ENCODE peak calls at places on chromosomes 5 and 9, in nine cellular contexts. E is nephron progenitor cell, D is AG04449, M is vagina, X is fibroblast of lung, A is GM23338, W is upper lobe of right lung, B is brain microvascular endothelial cell, V is heart left ventricle. Y is an unnamed sample.

GRCh38 chr5:134072471-134073220 is 41.8 kb upstream of the TCF7 start:
- DNase-seq in W (no peak), A (no peak), E (no peak), M (no peak), D (no peak), X (no peak), V (no peak), B (no peak), Y (no peak)

GRCh38 chr5:24385617-24386016 is 259.2 kb downstream of the CDH10 start:
- DNase-seq in E (no peak), M (no peak), X (no peak), B (no peak), W (no peak), A (no peak), D (no peak), V (no peak), Y (no peak)

GRCh38 chr5:134526483-134527155 is 1.1 kb downstream of the JADE2 start:
- DNase-seq in A (peak; percentile 92), M (no peak), E (peak; percentile 71), D (no peak), X (no peak), V (peak; percentile 89), W (peak; percentile 93), B (no peak), Y (peak; percentile 46)

GRCh38 chr5:83377131-83377865 is 94.2 kb upstream of the VCAN start:
- DNase-seq in A (no peak), X (peak; percentile 91), E (no peak), D (no peak), V (no peak), W (no peak), B (peak; percentile 22), M (no peak), Y (no peak)

GRCh38 chr9:113187935-113188595 is 33.0 kb downstream of the FKBP15 start:
- DNase-seq in D (peak; percentile 81), B (peak; percentile 94), E (no peak), A (no peak), V (peak; percentile 70), W (peak; percentile 73), M (peak; percentile 90), X (peak; percentile 92), Y (no peak)

GRCh38 chr9:27227192-27227591 is 69.8 kb downstream of the EQTN start:
- DNase-seq in M (no peak), B (peak; percentile 7), W (no peak), A (no peak), E (no peak), D (no peak), X (peak; percentile 78), V (no peak), Y (no peak)

GRCh38 chr9:127812936-127813675 is 10.4 kb downstream of the FPGS start:
- DNase-seq in M (no peak), D (no peak), W (no peak), A (no peak), E (no peak), X (no peak), V (no peak), B (no peak), Y (no peak)

GRCh38 chr5:91643796-91644195 is 260.7 kb upstream of the ARRDC3 start:
- DNase-seq in D (no peak), M (no peak), E (no peak), V (no peak), A (no peak), W (no peak), X (peak; percentile 84), B (peak; percentile 27), Y (no peak)

GRCh38 chr5:149488645-149489306 is 62.5 kb downstream of the CSNK1A1 start:
- DNase-seq in D (no peak), A (no peak), M (no peak), W (no peak), E (no peak), X (no peak), B (no peak), V (no peak), Y (no peak)

GRCh38 chr9:99216073-99216472 is 5.7 kb downstream of the ALG2 start:
- DNase-seq in E (no peak), D (no peak), V (no peak), X (no peak), W (no peak), M (no peak), B (no peak), A (no peak), Y (no peak)

GRCh38 chr5:159104058-159104651 is 4.4 kb upstream of the EBF1 start:
- DNase-seq in W (peak; percentile 63), X (peak; percentile 62), V (peak; percentile 69), M (no peak), D (no peak), B (peak; percentile 53), E (peak; percentile 64), A (peak; percentile 77), Y (no peak)

GRCh38 chr5:135718151-135718550 is 116.3 kb upstream of the SLC25A48 start:
- DNase-seq in A (no peak), B (peak; percentile 33), V (no peak), X (no peak), E (no peak), W (no peak), D (no peak), M (no peak), Y (no peak)

GRCh38 chr9:7108956-7109355 is 351.2 kb downstream of the KDM4C start:
- DNase-seq in A (no peak), D (no peak), B (no peak), W (no peak), V (no peak), M (no peak), X (no peak), E (no peak), Y (no peak)

GRCh38 chr5:59185757-59186385 is 603.0 kb downstream of the RAB3C start:
- DNase-seq in X (no peak), B (no peak), E (no peak), V (no peak), A (no peak), D (no peak), M (no peak), W (no peak), Y (no peak)

GRCh38 chr5:96220610-96221390 is 212.2 kb downstream of the PCSK1 start:
- DNase-seq in V (no peak), E (no peak), D (no peak), X (peak; percentile 60), A (no peak), B (no peak), W (no peak), M (no peak), Y (no peak)

GRCh38 chr5:73419414-73420390 is 28.9 kb downstream of the FOXD1 start:
- DNase-seq in A (peak; percentile 70), M (no peak), X (peak; percentile 90), E (peak; percentile 82), W (no peak), B (peak; percentile 45), D (no peak), V (no peak), Y (peak; percentile 44)

GRCh38 chr5:172901012-172901780 is 58.0 kb upstream of the RPL26L1 start:
- DNase-seq in B (peak; percentile 94), W (no peak), D (peak; percentile 71), E (peak; percentile 51), M (no peak), X (peak; percentile 91), A (no peak), V (peak; percentile 74), Y (no peak)

GRCh38 chr5:138033275-138033808 is 463 bp upstream of the FAM13B start:
- DNase-seq in A (peak; percentile 87), E (no peak), D (no peak), M (peak; percentile 88), B (no peak), X (peak; percentile 8), V (no peak), W (no peak), Y (no peak)

GRCh38 chr5:141402553-141403328 is at the start of gene PCDHGA9:
- DNase-seq in E (no peak), W (no peak), V (no peak), A (peak; percentile 60), D (no peak), B (peak; percentile 24), M (no peak), X (peak; percentile 57), Y (no peak)
- TF ChIP-seq CTCF in E (no peak), W (peak; percentile 41), V (peak; percentile 32), A (peak; percentile 45), D (no peak), B (peak; percentile 62), M (no peak), X (peak; percentile 40), Y (no peak)

DNA sequence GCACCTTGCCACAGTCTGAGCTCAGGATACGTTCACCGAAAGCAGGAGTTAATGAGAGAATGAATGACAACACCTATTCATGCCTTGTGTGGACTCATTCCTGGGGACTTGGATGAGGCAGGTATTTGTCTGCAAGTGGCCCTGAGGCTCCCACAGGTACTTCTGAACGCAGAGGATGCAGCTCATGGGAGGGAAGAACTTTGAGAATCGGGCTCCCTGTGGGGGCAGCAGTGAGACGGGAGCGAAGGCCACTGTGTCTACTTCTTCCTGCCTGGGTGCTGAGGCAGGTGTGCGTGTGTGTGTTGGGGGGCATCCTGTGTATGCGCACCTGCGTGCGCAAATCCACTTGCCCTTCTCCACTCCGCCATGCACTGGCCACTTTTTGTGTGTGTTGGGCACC is 42.2 kb downstream of the PTPN3 start:
- DNase-seq in W (no peak), D (no peak), E (no peak), V (no peak), B (no peak), A (peak; percentile 70), M (no peak), X (no peak), Y (no peak)
- TF ChIP-seq CTCF in W (no peak), D (no peak), E (no peak), V (no peak), B (peak; percentile 13), A (peak; percentile 56), M (no peak), X (no peak), Y (peak; percentile 12)

GRCh38 chr5:30325795-30326194 is 867.7 kb upstream of the CDH6 start:
- DNase-seq in A (no peak), M (no peak), B (no peak), W (no peak), D (no peak), X (no peak), V (no peak), E (no peak), Y (no peak)

DNA sequence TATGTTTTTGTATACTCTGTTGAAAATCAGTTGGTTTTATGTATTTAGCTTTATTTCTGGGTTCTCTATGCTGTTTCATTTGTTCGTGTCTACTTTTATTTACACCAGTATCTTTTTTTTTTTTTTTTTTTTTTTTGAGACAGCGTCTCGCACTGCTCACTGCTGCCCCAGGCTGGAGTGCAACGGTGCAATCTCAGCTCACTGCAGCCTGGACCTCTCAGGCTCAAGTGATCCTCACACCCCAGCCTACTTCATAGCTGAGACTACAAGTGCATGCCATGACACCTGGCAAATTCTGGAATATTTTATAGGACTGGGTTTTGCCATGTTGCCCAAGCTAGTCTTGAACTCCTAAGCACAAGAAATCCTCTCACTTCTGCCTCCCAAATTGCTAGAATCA is 869.4 kb upstream of the CDH6 start:
- DNase-seq in X (no peak), W (no peak), E (peak; percentile 4), D (no peak), B (no peak), M (no peak), A (peak; percentile 31), V (no peak), Y (no peak)
- TF ChIP-seq CTCF in X (no peak), W (no peak), E (no peak), D (no peak), B (no peak), M (no peak), A (peak; percentile 45), V (no peak), Y (no peak)

DNA sequence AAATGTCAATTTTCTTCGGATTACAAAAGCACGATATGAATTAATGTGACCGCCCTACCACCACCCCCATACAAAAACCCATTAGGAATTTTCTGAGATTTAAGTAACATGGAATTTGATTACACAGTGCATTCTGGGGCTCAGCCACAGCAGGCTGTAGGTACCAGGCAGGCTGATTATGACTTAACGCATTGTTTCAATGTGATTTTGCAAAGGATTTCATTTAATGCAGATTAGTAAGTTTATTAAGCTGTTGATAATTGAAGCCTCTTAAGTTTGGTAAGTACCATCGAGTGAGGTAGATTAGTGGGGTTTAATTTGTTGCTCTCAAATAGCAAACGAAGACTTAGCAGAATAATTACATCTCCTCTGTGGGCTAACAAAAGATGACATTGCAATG is 240.1 kb downstream of the TRPM3 start:
- DNase-seq in A (no peak), X (no peak), B (no peak), E (no peak), D (no peak), W (no peak), V (no peak), M (no peak), Y (no peak)
- TF ChIP-seq CTCF in A (no peak), X (no peak), B (no peak), E (no peak), D (no peak), W (no peak), V (no peak), M (no peak), Y (no peak)